ENCODE peak calls at places on chromosomes 6 and 20, in five cellular contexts. One of them, this sample, is unnamed.

GRCh38 chr20:25459916-25460590 is 52.6 kb downstream of the GINS1 start:
- DNase-seq in RWPE1: no peak
- DNase-seq in heart left ventricle: no peak
- DNase-seq in A673: no peak
- DNase-seq in stimulated activated CD4-positive, alpha-beta T cell treated with anti-CD3 and anti-CD28 coated beads, Interleukin-15, amount 100 ng/mL, for 24 hours: no peak
- DNase-seq in this sample: no peak

GRCh38 chr20:34368547-34368946 is 5.5 kb downstream of the ITCH start:
- DNase-seq in heart left ventricle: no peak
- DNase-seq in stimulated activated CD4-positive, alpha-beta T cell treated with anti-CD3 and anti-CD28 coated beads, Interleukin-15, amount 100 ng/mL, for 24 hours: no peak
- DNase-seq in A673: no peak
- DNase-seq in RWPE1: no peak
- DNase-seq in this sample: no peak

GRCh38 chr6:6834356-6835342 is 246.1 kb downstream of the LY86 start:
- DNase-seq in stimulated activated CD4-positive, alpha-beta T cell treated with anti-CD3 and anti-CD28 coated beads, Interleukin-15, amount 100 ng/mL, for 24 hours: no peak
- DNase-seq in A673: no peak
- DNase-seq in RWPE1: no peak
- DNase-seq in heart left ventricle: no peak
- DNase-seq in this sample: peak

GRCh38 chr20:51419646-51420045 is 122.9 kb downstream of the NFATC2 start:
- DNase-seq in RWPE1: no peak
- DNase-seq in A673: peak
- DNase-seq in stimulated activated CD4-positive, alpha-beta T cell treated with anti-CD3 and anti-CD28 coated beads, Interleukin-15, amount 100 ng/mL, for 24 hours: no peak
- DNase-seq in heart left ventricle: no peak
- DNase-seq in this sample: no peak

GRCh38 chr20:3749689-3750639 is 17.5 kb downstream of the HSPA12B start:
- DNase-seq in heart left ventricle: no peak
- DNase-seq in RWPE1: peak
- DNase-seq in A673: peak
- DNase-seq in stimulated activated CD4-positive, alpha-beta T cell treated with anti-CD3 and anti-CD28 coated beads, Interleukin-15, amount 100 ng/mL, for 24 hours: peak
- DNase-seq in this sample: peak

GRCh38 chr6:161850572-161850971 is 576.7 kb upstream of the AGPAT4 start:
- DNase-seq in A673: no peak
- DNase-seq in heart left ventricle: no peak
- DNase-seq in stimulated activated CD4-positive, alpha-beta T cell treated with anti-CD3 and anti-CD28 coated beads, Interleukin-15, amount 100 ng/mL, for 24 hours: no peak
- DNase-seq in RWPE1: no peak
- DNase-seq in this sample: no peak

GRCh38 chr6:78570044-78570443 is 297.3 kb upstream of the IRAK1BP1 start:
- DNase-seq in RWPE1: no peak
- DNase-seq in heart left ventricle: no peak
- DNase-seq in stimulated activated CD4-positive, alpha-beta T cell treated with anti-CD3 and anti-CD28 coated beads, Interleukin-15, amount 100 ng/mL, for 24 hours: no peak
- DNase-seq in A673: no peak
- DNase-seq in this sample: no peak

GRCh38 chr20:16747291-16747811 is 807 bp upstream of the OTOR start:
- DNase-seq in heart left ventricle: no peak
- DNase-seq in stimulated activated CD4-positive, alpha-beta T cell treated with anti-CD3 and anti-CD28 coated beads, Interleukin-15, amount 100 ng/mL, for 24 hours: no peak
- DNase-seq in A673: no peak
- DNase-seq in RWPE1: no peak
- DNase-seq in this sample: no peak

GRCh38 chr6:5132741-5133140 is 47.6 kb downstream of the PPP1R3G start:
- DNase-seq in stimulated activated CD4-positive, alpha-beta T cell treated with anti-CD3 and anti-CD28 coated beads, Interleukin-15, amount 100 ng/mL, for 24 hours: no peak
- DNase-seq in RWPE1: no peak
- DNase-seq in heart left ventricle: peak
- DNase-seq in A673: peak
- DNase-seq in this sample: peak

GRCh38 chr6:141513830-141514229 is 618.9 kb upstream of the GJE1 start:
- DNase-seq in RWPE1: no peak
- DNase-seq in A673: no peak
- DNase-seq in heart left ventricle: no peak
- DNase-seq in stimulated activated CD4-positive, alpha-beta T cell treated with anti-CD3 and anti-CD28 coated beads, Interleukin-15, amount 100 ng/mL, for 24 hours: no peak
- DNase-seq in this sample: no peak

GRCh38 chr6:89433637-89434499 is 916 bp downstream of the ANKRD6 start:
- DNase-seq in RWPE1: no peak
- DNase-seq in heart left ventricle: peak
- DNase-seq in A673: peak
- DNase-seq in stimulated activated CD4-positive, alpha-beta T cell treated with anti-CD3 and anti-CD28 coated beads, Interleukin-15, amount 100 ng/mL, for 24 hours: peak
- DNase-seq in this sample: peak

GRCh38 chr6:42727084-42727601 is 4.7 kb upstream of the PRPH2 start:
- DNase-seq in A673: no peak
- DNase-seq in RWPE1: no peak
- DNase-seq in stimulated activated CD4-positive, alpha-beta T cell treated with anti-CD3 and anti-CD28 coated beads, Interleukin-15, amount 100 ng/mL, for 24 hours: peak
- DNase-seq in heart left ventricle: peak
- DNase-seq in this sample: peak

GRCh38 chr6:43304361-43304760 is 4.3 kb downstream of the CRIP3 start:
- DNase-seq in RWPE1: no peak
- DNase-seq in A673: no peak
- DNase-seq in heart left ventricle: no peak
- DNase-seq in stimulated activated CD4-positive, alpha-beta T cell treated with anti-CD3 and anti-CD28 coated beads, Interleukin-15, amount 100 ng/mL, for 24 hours: no peak
- DNase-seq in this sample: no peak

GRCh38 chr6:87945966-87946365 is 101.7 kb upstream of the SPACA1 start:
- DNase-seq in RWPE1: peak
- DNase-seq in stimulated activated CD4-positive, alpha-beta T cell treated with anti-CD3 and anti-CD28 coated beads, Interleukin-15, amount 100 ng/mL, for 24 hours: no peak
- DNase-seq in heart left ventricle: no peak
- DNase-seq in A673: no peak
- DNase-seq in this sample: no peak

GRCh38 chr6:110690916-110691315 is 124.4 kb downstream of the CDK19 start:
- DNase-seq in stimulated activated CD4-positive, alpha-beta T cell treated with anti-CD3 and anti-CD28 coated beads, Interleukin-15, amount 100 ng/mL, for 24 hours: no peak
- DNase-seq in heart left ventricle: no peak
- DNase-seq in A673: no peak
- DNase-seq in RWPE1: no peak
- DNase-seq in this sample: no peak

GRCh38 chr6:72552938-72553337 is 68.9 kb upstream of the KCNQ5 start:
- DNase-seq in stimulated activated CD4-positive, alpha-beta T cell treated with anti-CD3 and anti-CD28 coated beads, Interleukin-15, amount 100 ng/mL, for 24 hours: no peak
- DNase-seq in A673: peak
- DNase-seq in heart left ventricle: no peak
- DNase-seq in RWPE1: peak
- DNase-seq in this sample: no peak

GRCh38 chr20:6533321-6533720 is 234.2 kb upstream of the BMP2 start:
- DNase-seq in heart left ventricle: no peak
- DNase-seq in A673: no peak
- DNase-seq in RWPE1: no peak
- DNase-seq in stimulated activated CD4-positive, alpha-beta T cell treated with anti-CD3 and anti-CD28 coated beads, Interleukin-15, amount 100 ng/mL, for 24 hours: no peak
- DNase-seq in this sample: no peak

GRCh38 chr20:32508775-32509119 is 76.4 kb downstream of the NOL4L start:
- DNase-seq in A673: no peak
- DNase-seq in RWPE1: no peak
- DNase-seq in heart left ventricle: no peak
- DNase-seq in stimulated activated CD4-positive, alpha-beta T cell treated with anti-CD3 and anti-CD28 coated beads, Interleukin-15, amount 100 ng/mL, for 24 hours: no peak
- DNase-seq in this sample: no peak

GRCh38 chr6:30091577-30092381 is 16.2 kb upstream of the RNF39 start:
- DNase-seq in stimulated activated CD4-positive, alpha-beta T cell treated with anti-CD3 and anti-CD28 coated beads, Interleukin-15, amount 100 ng/mL, for 24 hours: no peak
- DNase-seq in A673: no peak
- DNase-seq in heart left ventricle: no peak
- DNase-seq in RWPE1: peak
- DNase-seq in this sample: peak

GRCh38 chr20:12825180-12825579 is 183.6 kb upstream of the SPTLC3 start:
- DNase-seq in RWPE1: no peak
- DNase-seq in stimulated activated CD4-positive, alpha-beta T cell treated with anti-CD3 and anti-CD28 coated beads, Interleukin-15, amount 100 ng/mL, for 24 hours: no peak
- DNase-seq in A673: no peak
- DNase-seq in heart left ventricle: no peak
- DNase-seq in this sample: no peak

GRCh38 chr20:2289475-2289874 is 6.3 kb upstream of the TGM3 start:
- DNase-seq in A673: no peak
- DNase-seq in RWPE1: no peak
- DNase-seq in heart left ventricle: no peak
- DNase-seq in stimulated activated CD4-positive, alpha-beta T cell treated with anti-CD3 and anti-CD28 coated beads, Interleukin-15, amount 100 ng/mL, for 24 hours: no peak
- DNase-seq in this sample: no peak

GRCh38 chr20:36331182-36331581 is 25.0 kb downstream of the DLGAP4 start:
- DNase-seq in heart left ventricle: no peak
- DNase-seq in RWPE1: no peak
- DNase-seq in stimulated activated CD4-positive, alpha-beta T cell treated with anti-CD3 and anti-CD28 coated beads, Interleukin-15, amount 100 ng/mL, for 24 hours: no peak
- DNase-seq in A673: no peak
- DNase-seq in this sample: no peak

GRCh38 chr6:34465551-34466241 is at the start of gene PACSIN1:
- DNase-seq in heart left ventricle: no peak
- DNase-seq in A673: no peak
- DNase-seq in RWPE1: no peak
- DNase-seq in stimulated activated CD4-positive, alpha-beta T cell treated with anti-CD3 and anti-CD28 coated beads, Interleukin-15, amount 100 ng/mL, for 24 hours: peak
- DNase-seq in this sample: no peak

GRCh38 chr20:21575167-21575566 is 61.3 kb upstream of the NKX2-2 start:
- DNase-seq in A673: peak
- DNase-seq in stimulated activated CD4-positive, alpha-beta T cell treated with anti-CD3 and anti-CD28 coated beads, Interleukin-15, amount 100 ng/mL, for 24 hours: no peak
- DNase-seq in RWPE1: no peak
- DNase-seq in heart left ventricle: no peak
- DNase-seq in this sample: no peak

GRCh38 chr6:113457751-113458150 is 399.4 kb upstream of the MARCKS start:
- DNase-seq in heart left ventricle: no peak
- DNase-seq in RWPE1: no peak
- DNase-seq in stimulated activated CD4-positive, alpha-beta T cell treated with anti-CD3 and anti-CD28 coated beads, Interleukin-15, amount 100 ng/mL, for 24 hours: no peak
- DNase-seq in A673: no peak
- DNase-seq in this sample: no peak

GRCh38 chr6:151291145-151292055 is 51.6 kb downstream of the AKAP12 start:
- DNase-seq in RWPE1: no peak
- DNase-seq in A673: no peak
- DNase-seq in stimulated activated CD4-positive, alpha-beta T cell treated with anti-CD3 and anti-CD28 coated beads, Interleukin-15, amount 100 ng/mL, for 24 hours: no peak
- DNase-seq in heart left ventricle: peak
- DNase-seq in this sample: no peak

GRCh38 chr20:50450961-50451752 is 59.0 kb upstream of the PTPN1 start:
- DNase-seq in heart left ventricle: no peak
- DNase-seq in A673: peak
- DNase-seq in RWPE1: no peak
- DNase-seq in stimulated activated CD4-positive, alpha-beta T cell treated with anti-CD3 and anti-CD28 coated beads, Interleukin-15, amount 100 ng/mL, for 24 hours: peak
- DNase-seq in this sample: no peak

GRCh38 chr6:114282268-114282667 is 60.6 kb downstream of the HS3ST5 start:
- DNase-seq in stimulated activated CD4-positive, alpha-beta T cell treated with anti-CD3 and anti-CD28 coated beads, Interleukin-15, amount 100 ng/mL, for 24 hours: no peak
- DNase-seq in heart left ventricle: no peak
- DNase-seq in RWPE1: no peak
- DNase-seq in A673: peak
- DNase-seq in this sample: no peak

GRCh38 chr20:25408170-25408547 is 686 bp downstream of the GINS1 start:
- DNase-seq in RWPE1: peak
- DNase-seq in stimulated activated CD4-positive, alpha-beta T cell treated with anti-CD3 and anti-CD28 coated beads, Interleukin-15, amount 100 ng/mL, for 24 hours: no peak
- DNase-seq in heart left ventricle: no peak
- DNase-seq in A673: no peak
- DNase-seq in this sample: no peak

GRCh38 chr6:170058878-170059485 is 231.9 kb downstream of the DLL1 start:
- DNase-seq in stimulated activated CD4-positive, alpha-beta T cell treated with anti-CD3 and anti-CD28 coated beads, Interleukin-15, amount 100 ng/mL, for 24 hours: no peak
- DNase-seq in A673: no peak
- DNase-seq in heart left ventricle: no peak
- DNase-seq in RWPE1: no peak
- DNase-seq in this sample: peak

GRCh38 chr6:131765081-131765852 is 42.6 kb upstream of the ENPP1 start:
- DNase-seq in RWPE1: no peak
- DNase-seq in A673: no peak
- DNase-seq in stimulated activated CD4-positive, alpha-beta T cell treated with anti-CD3 and anti-CD28 coated beads, Interleukin-15, amount 100 ng/mL, for 24 hours: no peak
- DNase-seq in heart left ventricle: no peak
- DNase-seq in this sample: no peak

This sample was measured in lower lobe of right lung.